ENCODE peak calls at places on chromosome 5, in six cellular contexts. K is left ventricle myocardium inferior; X is GM12865; G is cardiac muscle cell; E is activated T-helper 1 cell treated with anti-CD3 and anti-CD28 coated beads, Interleukin-2, amount 50 U/mL, for 16 hours; C is activated CD8-positive, alpha-beta memory T cell treated with anti-CD3 and anti-CD28 coated beads for 48 hours. D is an unnamed sample.

GRCh38 chr5:58444805-58445204 is 15.1 kb downstream of the PLK2 start:
- DNase-seq in K (no peak), X (no peak), G (no peak), E (no peak), C (no peak), D (no peak)

GRCh38 chr5:398475-399295 is 44.3 kb upstream of the EXOC3 start:
- DNase-seq in K (no peak), X (no peak), G (no peak), E (no peak), C (no peak), D (no peak)

GRCh38 chr5:96733771-96734498 is 71.8 kb downstream of the CAST start:
- DNase-seq in K (no peak), X (no peak), G (no peak), E (no peak), C (no peak), D (no peak)

GRCh38 chr5:123285122-123286011 is 137.8 kb downstream of the CEP120 start:
- DNase-seq in K (no peak), X (no peak), G (peak), E (no peak), C (no peak), D (peak)

GRCh38 chr5:147303251-147303650 is 68.4 kb downstream of the STK32A start:
- DNase-seq in K (no peak), X (no peak), G (no peak), E (no peak), C (no peak), D (no peak)

GRCh38 chr5:143679777-143680176 is 132.2 kb upstream of the HMHB1 start:
- DNase-seq in K (no peak), X (no peak), G (no peak), E (no peak), C (no peak), D (no peak)

GRCh38 chr5:108373426-108373825 is 8.5 kb downstream of the FBXL17 start:
- DNase-seq in K (no peak), X (no peak), G (no peak), E (no peak), C (no peak), D (no peak)

GRCh38 chr5:143618146-143618545 is 193.8 kb upstream of the HMHB1 start:
- DNase-seq in K (no peak), X (no peak), G (no peak), E (no peak), C (no peak), D (no peak)

GRCh38 chr5:119743927-119744326 is 114.6 kb downstream of the FAM170A start:
- DNase-seq in K (no peak), X (peak), G (peak), E (no peak), C (no peak), D (peak)

GRCh38 chr5:76942581-76942980 is 10.3 kb upstream of the CRHBP start:
- DNase-seq in K (no peak), X (no peak), G (no peak), E (no peak), C (no peak), D (no peak)

GRCh38 chr5:61905635-61906034 is 400.4 kb upstream of the KIF2A start:
- DNase-seq in K (no peak), X (no peak), G (no peak), E (no peak), C (no peak), D (no peak)

GRCh38 chr5:123549256-123549904 is 37.4 kb downstream of the CSNK1G3 start:
- DNase-seq in K (no peak), X (peak), G (no peak), E (peak), C (no peak), D (no peak)

GRCh38 chr5:31078931-31079330 is 114.6 kb upstream of the CDH6 start:
- DNase-seq in K (no peak), X (no peak), G (no peak), E (no peak), C (no peak), D (no peak)

GRCh38 chr5:107639990-107640389 is 30.7 kb downstream of the EFNA5 start:
- DNase-seq in K (no peak), X (peak), G (no peak), E (no peak), C (no peak), D (no peak)

GRCh38 chr5:79416499-79416898 is 97.4 kb downstream of the HOMER1 start:
- DNase-seq in K (no peak), X (peak), G (no peak), E (no peak), C (no peak), D (no peak)

GRCh38 chr5:33441241-33441844 is 578 bp downstream of the TARS1 start:
- DNase-seq in K (no peak), X (peak), G (no peak), E (no peak), C (peak), D (peak)

GRCh38 chr5:149452665-149453617 is 73.8 kb upstream of the IL17B start:
- DNase-seq in K (peak), X (no peak), G (no peak), E (no peak), C (no peak), D (no peak)

D was measured in BE2C.